ENCODE peak calls at places on chromosomes 13 and 19, in five cellular contexts. G is A172; I is H54; Z is progenitor cell of endocrine pancreas; B is CD4-positive, alpha-beta memory T cell. K is an unnamed sample.

GRCh38 chr19:38526430-38526829 is 91.3 kb downstream of the MAP4K1 start:
- DNase-seq in B (no peak), I (no peak), G (no peak), Z (no peak), K (no peak)

GRCh38 chr13:99577934-99578917 is 77.0 kb downstream of the TM9SF2 start:
- DNase-seq in I (no peak), G (no peak), Z (no peak), B (no peak), K (no peak)

GRCh38 chr13:43545317-43545874 is 241.4 kb downstream of the ENOX1 start:
- DNase-seq in Z (no peak), B (no peak), I (no peak), G (no peak), K (no peak)

GRCh38 chr19:53308339-53308811 is 25.2 kb upstream of the ZNF845 start:
- DNase-seq in Z (peak), I (no peak), G (no peak), B (no peak), K (peak)

GRCh38 chr13:110125613-110126272 is 181.2 kb downstream of the COL4A1 start:
- DNase-seq in Z (no peak), I (no peak), G (no peak), B (no peak), K (peak)

GRCh38 chr13:41658057-41658642 is 200.8 kb downstream of the RGCC start:
- DNase-seq in Z (no peak), G (no peak), I (no peak), B (no peak), K (no peak)

GRCh38 chr19:13794388-13794751 is 873 bp upstream of the ZSWIM4 start:
- DNase-seq in Z (no peak), I (no peak), B (no peak), G (peak), K (no peak)

GRCh38 chr13:87089391-87089790 is 581.8 kb upstream of the SLITRK5 start:
- DNase-seq in I (peak), Z (no peak), G (peak), B (no peak), K (no peak)

GRCh38 chr19:43534811-43535761 is 2.1 kb downstream of the ZNF575 start:
- DNase-seq in G (peak), Z (peak), B (peak), I (no peak), K (peak)

GRCh38 chr13:94886191-94886590 is 173.8 kb upstream of the SOX21 start:
- DNase-seq in B (no peak), I (no peak), G (peak), Z (no peak), K (no peak)

GRCh38 chr19:7595466-7596133 is at the start of gene CAMSAP3:
- DNase-seq in B (peak), G (no peak), I (no peak), Z (peak), K (peak)

GRCh38 chr13:91894311-91894710 is 495.9 kb downstream of the GPC5 start:
- DNase-seq in B (no peak), Z (no peak), I (no peak), G (no peak), K (no peak)

GRCh38 chr13:47816835-47817234 is 184.2 kb downstream of the SUCLA2 start:
- DNase-seq in G (no peak), Z (no peak), I (no peak), B (no peak), K (no peak)

GRCh38 chr19:3679581-3679980 is 20.7 kb downstream of the PIP5K1C start:
- DNase-seq in Z (no peak), G (no peak), B (peak), I (no peak), K (no peak)

GRCh38 chr19:35696835-35697234 is 7.5 kb upstream of the ZBTB32 start:
- DNase-seq in I (no peak), G (no peak), B (no peak), Z (no peak), K (no peak)

GRCh38 chr13:62920181-62920580 is 1504.5 kb upstream of the PCDH20 start:
- DNase-seq in G (no peak), Z (no peak), B (no peak), I (no peak), K (no peak)

GRCh38 chr13:53045110-53045509 is 16.5 kb downstream of the OLFM4 start:
- DNase-seq in B (no peak), I (no peak), G (no peak), Z (no peak), K (no peak)

GRCh38 chr19:16104722-16105121 is 7.0 kb upstream of the RAB8A start:
- DNase-seq in G (no peak), B (no peak), Z (no peak), I (no peak), K (no peak)

GRCh38 chr13:32150239-32150638 is 118.7 kb downstream of the FRY start:
- DNase-seq in G (no peak), I (no peak), B (no peak), Z (no peak), K (no peak)

GRCh38 chr13:37270206-37271001 is 164.9 kb upstream of the CSNK1A1L start:
- DNase-seq in G (no peak), B (no peak), Z (no peak), I (no peak), K (no peak)

GRCh38 chr13:32746474-32746873 is 160.2 kb downstream of the PDS5B start:
- DNase-seq in I (no peak), B (no peak), Z (no peak), G (no peak), K (no peak)

GRCh38 chr13:101092985-101093384 is 323.3 kb downstream of the NALCN start:
- DNase-seq in G (peak), I (no peak), B (no peak), Z (no peak), K (no peak)

GRCh38 chr13:100423375-100423774 is 165.2 kb downstream of the GGACT start:
- DNase-seq in B (no peak), I (no peak), Z (no peak), G (no peak), K (no peak)

GRCh38 chr19:14775855-14776254 is 2.5 kb downstream of the ADGRE2 start:
- DNase-seq in I (no peak), Z (no peak), G (no peak), B (no peak), K (no peak)

GRCh38 chr19:13089139-13089856 is 13.4 kb downstream of the LYL1 start:
- DNase-seq in B (peak), I (peak), Z (no peak), G (peak), K (no peak)

GRCh38 chr19:30629086-30629485 is 256.9 kb downstream of the ZNF536 start:
- DNase-seq in G (no peak), Z (no peak), B (no peak), I (no peak), K (no peak)

GRCh38 chr13:41919741-41920487 is 41.0 kb downstream of the VWA8 start:
- DNase-seq in G (no peak), Z (no peak), B (no peak), I (no peak), K (no peak)

GRCh38 chr13:79548886-79549285 is 67.9 kb downstream of the NDFIP2 start:
- DNase-seq in Z (no peak), I (no peak), B (no peak), G (no peak), K (no peak)

GRCh38 chr13:111789011-111789410 is 277.9 kb upstream of the SOX1 start:
- DNase-seq in Z (no peak), G (no peak), B (no peak), I (no peak), K (peak)

K was measured in ecto neural progenitor cell.